ENCODE peak calls at places on chromosomes 13 and 19, in seven cellular contexts. Q is aorta, E is RWPE1, Y is SJSA1, G is tibial artery, Z is mesendoderm, N is dorsolateral prefrontal cortex. U is an unnamed sample.

GRCh38 chr19:17503240-17503639 is 8.2 kb upstream of the PGLS start:
- DNase-seq in Q (no peak), E (no peak), Y (no peak), G (no peak), Z (no peak), N (no peak), U (no peak)

GRCh38 chr13:41960195-41960699 is 662 bp downstream of the VWA8 start:
- DNase-seq in Q (no peak), E (peak), Y (no peak), G (no peak), Z (peak), N (no peak), U (no peak)

GRCh38 chr13:99471231-99472202 is 29.8 kb upstream of the TM9SF2 start:
- DNase-seq in Q (no peak), E (no peak), Y (no peak), G (no peak), Z (no peak), N (no peak), U (no peak)

GRCh38 chr19:45428385-45429231 is 4.9 kb upstream of the ERCC1 start:
- DNase-seq in Q (peak), E (no peak), Y (peak), G (peak), Z (peak), N (no peak), U (peak)

GRCh38 chr13:50162001-50162400 is 146.8 kb downstream of the KCNRG start:
- DNase-seq in Q (no peak), E (no peak), Y (no peak), G (no peak), Z (peak), N (no peak), U (no peak)

GRCh38 chr13:43364210-43365041 is 341.0 kb downstream of the DNAJC15 start:
- DNase-seq in Q (peak), E (no peak), Y (peak), G (no peak), Z (no peak), N (no peak), U (no peak)

GRCh38 chr19:19460761-19461265 is 54.5 kb downstream of the TSSK6 start:
- DNase-seq in Q (peak), E (no peak), Y (no peak), G (peak), Z (peak), N (no peak), U (peak)

GRCh38 chr13:66864627-66865026 is 365.5 kb downstream of the PCDH9 start:
- DNase-seq in Q (no peak), E (no peak), Y (no peak), G (no peak), Z (no peak), N (no peak), U (no peak)

GRCh38 chr19:5036733-5037681 is 68.1 kb downstream of the KDM4B start:
- DNase-seq in Q (no peak), E (no peak), Y (peak), G (no peak), Z (no peak), N (no peak), U (no peak)

GRCh38 chr19:18419699-18420460 is 682 bp downstream of the SSBP4 start:
- DNase-seq in Q (peak), E (no peak), Y (no peak), G (peak), Z (no peak), N (no peak), U (peak)

GRCh38 chr13:90238433-90238832 is 1109.1 kb upstream of the MIR17HG start:
- DNase-seq in Q (no peak), E (peak), Y (no peak), G (no peak), Z (peak), N (no peak), U (no peak)

GRCh38 chr19:51971624-51972023 is 15.0 kb downstream of the ZNF350 start:
- DNase-seq in Q (no peak), E (no peak), Y (no peak), G (no peak), Z (peak), N (no peak), U (no peak)

DNA sequence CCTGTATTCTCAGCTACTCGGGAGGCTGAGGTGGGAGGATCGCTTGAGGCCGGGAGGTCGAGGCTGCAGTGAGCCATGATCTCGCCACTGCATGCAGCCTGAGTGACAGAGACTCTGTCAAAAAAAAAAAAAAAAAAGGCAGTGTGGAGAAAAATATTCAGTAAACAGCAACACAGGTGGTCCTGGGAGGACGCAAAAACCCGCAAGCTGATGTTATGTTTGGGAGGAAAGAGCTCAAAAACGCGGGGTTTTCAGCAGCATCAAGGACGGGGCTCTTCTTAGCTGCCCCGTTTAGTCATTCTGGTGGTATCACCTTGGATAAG is 599 bp upstream of the ZNF784 start:
- DNase-seq in Q (no peak), E (no peak), Y (no peak), G (no peak), Z (no peak), N (no peak), U (no peak)
- H3K27ac ChIP-seq in Q (no peak), E (peak), Y (no peak), G (peak), Z (no peak), N (peak), U (peak)

GRCh38 chr19:30670011-30670329 is 297.8 kb downstream of the ZNF536 start:
- DNase-seq in Q (no peak), E (no peak), Y (no peak), G (no peak), Z (no peak), N (no peak), U (no peak)
- H3K27ac ChIP-seq in Q (no peak), E (no peak), Y (no peak), G (no peak), Z (no peak), N (no peak), U (no peak)

DNA sequence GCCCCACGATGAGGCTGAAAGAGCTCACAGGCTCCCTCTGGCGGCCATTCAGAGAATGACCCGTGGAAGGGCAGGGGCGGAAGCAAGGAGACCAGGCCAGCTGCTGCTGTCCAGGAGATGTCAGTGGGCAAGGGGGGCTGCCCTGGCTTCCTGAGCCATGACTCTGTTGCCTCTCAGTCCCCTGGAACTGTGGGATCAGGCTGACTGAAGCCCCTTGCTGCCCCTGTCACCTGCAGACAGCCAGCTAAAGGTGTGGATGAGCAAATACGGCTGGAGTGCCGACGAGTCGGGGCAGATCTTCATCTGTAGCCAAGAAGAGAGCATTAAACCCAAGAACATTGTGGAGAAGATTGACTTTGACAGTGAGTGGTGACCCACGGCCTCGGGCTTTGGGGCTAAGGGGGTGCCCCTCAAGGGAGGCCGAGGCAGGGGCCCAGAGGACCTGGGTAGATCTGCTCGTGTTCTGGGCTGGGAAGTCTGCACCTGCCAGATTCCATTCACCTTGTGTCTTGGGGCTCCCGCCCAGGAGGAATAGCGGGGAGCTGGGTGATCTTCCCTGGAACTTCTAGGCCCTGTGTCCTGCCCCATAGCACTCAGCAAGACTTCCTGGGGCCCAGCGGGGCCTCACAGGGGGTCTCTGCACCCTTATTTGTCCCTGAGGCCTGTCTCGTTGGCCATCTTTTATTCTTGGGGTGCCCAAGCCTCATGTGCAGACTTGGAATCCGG is 12.5 kb upstream of the ACTN4 start:
- DNase-seq in Q (peak), E (peak), Y (peak), G (peak), Z (peak), N (peak), U (peak)
- H3K27ac ChIP-seq in Q (no peak), E (peak), Y (no peak), G (peak), Z (no peak), N (peak), U (peak)

GRCh38 chr19:49120325-49120683 is 960 bp downstream of the PPFIA3 start:
- DNase-seq in Q (no peak), E (no peak), Y (no peak), G (no peak), Z (no peak), N (no peak), U (no peak)

GRCh38 chr19:49119411-49120324 is at the start of gene PPFIA3:
- DNase-seq in Q (peak), E (no peak), Y (peak), G (peak), Z (peak), N (peak), U (no peak)

GRCh38 chr19:49118565-49119410 is at the start of gene C19orf73:
- DNase-seq in Q (peak), E (peak), Y (peak), G (peak), Z (peak), N (peak), U (peak)

GRCh38 chr19:49117677-49118564 is 1.0 kb downstream of the C19orf73 start:
- DNase-seq in Q (peak), E (no peak), Y (no peak), G (no peak), Z (no peak), N (no peak), U (no peak)

GRCh38 chr19:49120868-49121267 is 1.5 kb downstream of the PPFIA3 start:
- DNase-seq in Q (no peak), E (no peak), Y (no peak), G (no peak), Z (no peak), N (no peak), U (no peak)
- H3K27ac ChIP-seq in Q (no peak), E (no peak), Y (no peak), G (no peak), Z (no peak), N (peak), U (no peak)

GRCh38 chr13:63517376-63517775 is 2101.7 kb upstream of the PCDH20 start:
- DNase-seq in Q (no peak), E (no peak), Y (no peak), G (no peak), Z (no peak), N (no peak), U (no peak)

GRCh38 chr13:63516124-63516523 is 2100.5 kb upstream of the PCDH20 start:
- DNase-seq in Q (no peak), E (no peak), Y (no peak), G (no peak), Z (no peak), N (no peak), U (no peak)

DNA sequence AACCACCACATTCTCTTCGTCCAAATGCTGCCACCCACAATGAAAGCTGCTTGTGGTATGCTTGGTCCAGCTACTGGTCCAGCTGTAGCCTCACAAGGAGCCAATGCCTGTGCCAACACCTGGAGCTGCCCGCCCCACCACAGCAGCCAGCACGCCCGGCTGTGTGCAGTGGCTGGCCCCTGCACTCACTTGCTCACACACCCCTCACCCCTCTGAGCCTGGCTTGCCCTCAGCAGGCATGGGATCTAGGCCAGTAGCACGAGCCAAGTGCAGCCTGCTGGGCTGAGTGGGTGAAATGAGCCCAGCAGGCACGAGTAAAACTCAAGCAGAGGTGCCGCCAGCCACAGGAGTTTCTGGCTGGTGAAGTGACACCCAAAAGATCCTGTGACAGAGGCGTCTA is 2096.4 kb upstream of the PCDH20 start:
- DNase-seq in Q (no peak), E (no peak), Y (no peak), G (no peak), Z (no peak), N (no peak), U (no peak)
- H3K27ac ChIP-seq in Q (no peak), E (no peak), Y (no peak), G (no peak), Z (no peak), N (no peak), U (no peak)

DNA sequence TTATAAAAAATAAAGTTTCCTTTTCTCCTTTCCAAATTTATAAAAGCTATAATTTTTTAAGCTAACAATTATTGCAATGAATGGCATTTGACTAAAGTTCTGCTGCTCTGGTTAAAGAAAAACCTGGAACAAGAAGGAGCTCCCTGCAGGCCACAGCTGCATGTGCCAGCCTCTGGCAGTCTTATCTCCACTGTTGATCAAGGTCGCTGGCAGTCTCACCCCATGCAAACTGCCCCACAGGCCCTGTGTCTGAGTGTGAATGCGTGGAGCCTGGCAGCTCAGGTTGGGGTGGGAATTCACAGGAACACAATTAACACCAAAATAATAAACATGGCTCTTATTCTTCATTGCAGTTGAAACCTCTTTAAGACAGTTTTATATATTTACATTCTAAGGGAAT is 30.2 kb upstream of the FREM2 start:
- DNase-seq in Q (no peak), E (no peak), Y (no peak), G (no peak), Z (peak), N (no peak), U (no peak)
- H3K27ac ChIP-seq in Q (no peak), E (no peak), Y (no peak), G (no peak), Z (no peak), N (no peak), U (no peak)

GRCh38 chr13:30169442-30169841 is 137.9 kb downstream of the KATNAL1 start:
- DNase-seq in Q (no peak), E (no peak), Y (no peak), G (peak), Z (no peak), N (no peak), U (no peak)

GRCh38 chr13:30175166-30175565 is 132.2 kb downstream of the KATNAL1 start:
- DNase-seq in Q (no peak), E (no peak), Y (no peak), G (no peak), Z (no peak), N (no peak), U (no peak)

GRCh38 chr13:30173301-30173605 is 134.1 kb downstream of the KATNAL1 start:
- DNase-seq in Q (no peak), E (no peak), Y (no peak), G (no peak), Z (peak), N (no peak), U (no peak)

GRCh38 chr13:30172593-30173300 is 134.6 kb downstream of the KATNAL1 start:
- DNase-seq in Q (no peak), E (no peak), Y (no peak), G (no peak), Z (no peak), N (no peak), U (no peak)

DNA sequence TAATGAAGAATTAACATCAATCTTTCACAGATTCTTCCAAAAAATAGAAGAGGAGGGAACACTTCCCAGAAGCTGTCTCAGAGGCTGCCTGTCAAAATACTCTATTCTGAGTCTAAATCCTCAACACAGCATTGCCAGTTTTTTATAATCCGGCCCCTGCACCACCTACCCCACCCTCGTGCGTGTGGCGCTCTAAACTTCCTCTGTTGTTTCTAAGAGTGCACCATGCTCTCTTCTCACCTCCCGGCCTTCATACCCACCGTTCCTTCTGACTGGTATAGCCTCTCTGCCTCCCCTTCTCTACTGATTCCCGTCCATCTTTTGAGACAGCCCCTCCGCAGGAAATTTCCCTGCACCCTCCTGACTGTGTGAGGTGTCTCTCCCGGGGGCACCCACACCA is 136.8 kb downstream of the KATNAL1 start:
- DNase-seq in Q (no peak), E (no peak), Y (no peak), G (peak), Z (no peak), N (no peak), U (no peak)
- H3K27ac ChIP-seq in Q (no peak), E (no peak), Y (no peak), G (no peak), Z (no peak), N (no peak), U (no peak)

U was measured in substantia nigra.